ENCODE peak calls at places on chromosomes 7 and 10, in eight cellular contexts. E is effector CD4-positive, alpha-beta T cell; U is tibial nerve; O is mesothelial cell of epicardium; F is dorsolateral prefrontal cortex; I is NCI-H2029 treated with DMSO at 0.1 percent for 48 hours; L is effector memory CD4-positive, alpha-beta T cell; X is activated naive CD4-positive, alpha-beta T cell treated with anti-CD3 and anti-CD28 coated beads for 36 hours. S is an unnamed sample.

GRCh38 chr10:7488418-7488829 is 77.6 kb upstream of the SFMBT2 start:
- DNase-seq in E (no peak), U (peak; percentile 41), O (no peak), F (no peak), I (no peak), L (no peak), X (no peak), S (no peak)

GRCh38 chr7:99595111-99595745 is 2.8 kb upstream of the TMEM225B start:
- DNase-seq in E (no peak), U (no peak), O (no peak), F (no peak), I (no peak), L (no peak), X (no peak), S (no peak)

GRCh38 chr7:117210366-117210765 is 112.5 kb downstream of the WNT2 start:
- DNase-seq in E (no peak), U (no peak), O (no peak), F (no peak), I (no peak), L (no peak), X (no peak), S (no peak)

GRCh38 chr10:111598433-111599059 is 521.7 kb downstream of the ADRA2A start:
- DNase-seq in E (peak; percentile 14), U (peak; percentile 80), O (peak; percentile 27), F (no peak), I (peak; percentile 3), L (no peak), X (peak; percentile 70), S (peak; percentile 2)

GRCh38 chr7:104482362-104483042 is 154.1 kb downstream of the LHFPL3 start:
- DNase-seq in E (no peak), U (no peak), O (no peak), F (peak; percentile 40), I (peak; percentile 57), L (no peak), X (no peak), S (no peak)

GRCh38 chr10:132062181-132062515 is 3.6 kb upstream of the JAKMIP3 start:
- DNase-seq in E (no peak), U (no peak), O (no peak), F (peak; percentile 32), I (no peak), L (no peak), X (no peak), S (no peak)

GRCh38 chr10:102919237-102919959 is 1.3 kb downstream of the CNNM2 start:
- DNase-seq in E (no peak), U (no peak), O (no peak), F (peak; percentile 38), I (no peak), L (no peak), X (peak; percentile 22), S (no peak)

GRCh38 chr10:23096814-23097549 is 1.6 kb downstream of the MSRB2 start:
- DNase-seq in E (no peak), U (no peak), O (no peak), F (no peak), I (peak; percentile 30), L (no peak), X (peak; percentile 24), S (no peak)

GRCh38 chr7:111869266-111869665 is 307.0 kb upstream of the IMMP2L start:
- DNase-seq in E (no peak), U (no peak), O (no peak), F (no peak), I (no peak), L (no peak), X (no peak), S (no peak)

GRCh38 chr10:47286591-47287325 is 13.2 kb upstream of the GDF10 start:
- DNase-seq in E (no peak), U (no peak), O (no peak), F (no peak), I (no peak), L (no peak), X (no peak), S (no peak)

GRCh38 chr10:117168135-117168674 is 29.1 kb upstream of the KCNK18 start:
- DNase-seq in E (peak; percentile 50), U (peak; percentile 16), O (peak; percentile 73), F (peak; percentile 54), I (no peak), L (peak; percentile 20), X (peak; percentile 65), S (peak; percentile 22)

GRCh38 chr7:96143495-96144259 is 178.2 kb downstream of the SLC25A13 start:
- DNase-seq in E (no peak), U (no peak), O (no peak), F (no peak), I (no peak), L (no peak), X (no peak), S (no peak)

GRCh38 chr7:108335264-108335918 is 120.8 kb downstream of the NRCAM start:
- DNase-seq in E (no peak), U (peak; percentile 17), O (peak; percentile 67), F (no peak), I (peak; percentile 64), L (no peak), X (no peak), S (no peak)

GRCh38 chr10:44932338-44933116 is 21.4 kb downstream of the TMEM72 start:
- DNase-seq in E (peak; percentile 74), U (peak; percentile 99), O (peak; percentile 79), F (peak; percentile 93), I (no peak), L (peak; percentile 50), X (peak; percentile 91), S (peak; percentile 41)

GRCh38 chr7:15323545-15323944 is 238.3 kb downstream of the AGMO start:
- DNase-seq in E (no peak), U (peak; percentile 12), O (no peak), F (no peak), I (no peak), L (no peak), X (no peak), S (no peak)

GRCh38 chr7:149261829-149262617 is at the start of gene ZNF783:
- DNase-seq in E (peak; percentile 76), U (peak; percentile 74), O (peak; percentile 63), F (peak; percentile 80), I (peak; percentile 56), L (peak; percentile 76), X (peak; percentile 85), S (peak; percentile 71)

GRCh38 chr7:74479066-74479781 is 25.5 kb downstream of the GTF2IRD1 start:
- DNase-seq in E (no peak), U (no peak), O (no peak), F (no peak), I (no peak), L (no peak), X (no peak), S (no peak)

GRCh38 chr10:132932461-132933307 is 9.7 kb downstream of the CFAP46 start:
- DNase-seq in E (no peak), U (no peak), O (no peak), F (peak; percentile 47), I (no peak), L (no peak), X (no peak), S (no peak)

GRCh38 chr10:58431903-58432302 is 46.7 kb downstream of the TFAM start:
- DNase-seq in E (no peak), U (peak; percentile 48), O (no peak), F (no peak), I (no peak), L (no peak), X (no peak), S (no peak)